ENCODE peak calls at places on chromosome 1, in five cellular contexts. I is right lobe of liver, W is HTR-8/SVneo, T is activated T-helper 1 cell treated with Interleukin-2 at 50 U/mL for 16 hours, D is K562. F is an unnamed sample.

GRCh38 chr1:232664844-232665777 is 35.2 kb upstream of the SIPA1L2 start:
- DNase-seq in I (no peak), W (no peak), D (no peak), T (no peak), F (no peak)

GRCh38 chr1:236800002-236800620 is 5.0 kb downstream of the MTR start:
- DNase-seq in D (no peak), T (no peak), W (no peak), I (no peak), F (no peak)

GRCh38 chr1:189769448-189769847 is 708.2 kb downstream of the BRINP3 start:
- DNase-seq in D (no peak), I (no peak), T (no peak), W (no peak), F (no peak)

GRCh38 chr1:27660300-27660837 is 11.6 kb downstream of the IFI6 start:
- DNase-seq in W (no peak), T (no peak), I (no peak), D (no peak), F (peak; percentile 20)

GRCh38 chr1:243851129-243851756 is 1.2 kb upstream of the AKT3 start:
- DNase-seq in W (no peak), T (no peak), D (no peak), I (peak; percentile 57), F (no peak)

GRCh38 chr1:154607084-154607747 is 770 bp downstream of the ADAR start:
- DNase-seq in T (no peak), I (no peak), D (no peak), W (no peak), F (peak; percentile 57)

GRCh38 chr1:171110485-171111340 is 20.0 kb downstream of the FMO3 start:
- DNase-seq in T (no peak), W (no peak), D (no peak), I (no peak), F (no peak)

GRCh38 chr1:183124259-183124658 is 61.8 kb upstream of the LAMC2 start:
- DNase-seq in T (no peak), W (no peak), I (no peak), D (no peak), F (peak; percentile 53)

GRCh38 chr1:5743435-5744095 is 248.7 kb downstream of the NPHP4 start:
- DNase-seq in T (no peak), W (no peak), I (peak; percentile 40), D (no peak), F (no peak)

GRCh38 chr1:89607156-89607555 is 25.8 kb upstream of the LRRC8C start:
- DNase-seq in T (peak; percentile 39), W (no peak), D (no peak), I (no peak), F (no peak)

GRCh38 chr1:22349302-22350043 is 102.2 kb upstream of the ZBTB40 start:
- DNase-seq in W (no peak), I (no peak), D (no peak), T (no peak), F (no peak)

GRCh38 chr1:36703526-36704208 is 221.0 kb upstream of the CSF3R start:
- DNase-seq in D (peak; percentile 95), T (peak; percentile 9), I (peak; percentile 78), W (peak; percentile 79), F (peak; percentile 71)

GRCh38 chr1:211036701-211037494 is 97.0 kb downstream of the KCNH1 start:
- DNase-seq in I (no peak), W (peak; percentile 80), T (no peak), D (no peak), F (no peak)

GRCh38 chr1:43256675-43257570 is 12.9 kb upstream of the TMEM125 start:
- DNase-seq in T (no peak), I (peak; percentile 85), D (no peak), W (no peak), F (no peak)

GRCh38 chr1:55943721-55944435 is 635.5 kb downstream of the PLPP3 start:
- DNase-seq in W (no peak), D (no peak), T (no peak), I (no peak), F (no peak)

GRCh38 chr1:23273450-23274133 is 56.3 kb upstream of the HTR1D start:
- DNase-seq in D (no peak), W (peak; percentile 35), I (no peak), T (no peak), F (peak; percentile 98)

GRCh38 chr1:159188375-159188788 is 16.3 kb upstream of the ACKR1 start:
- DNase-seq in D (no peak), W (peak; percentile 51), I (no peak), T (no peak), F (peak; percentile 46)

F was measured in lung microvascular endothelial cell.